ENCODE peak calls at places on chromosome 9, in four cellular contexts. T is transverse colon, P is Peyer's patch, M is uterus. F is an unnamed sample.

GRCh38 chr9:120412425-120412951 is 167.5 kb downstream of the CDK5RAP2 start:
- DNase-seq in P (no peak), T (no peak), M (no peak), F (no peak)

GRCh38 chr9:132782106-132782505 is 96.0 kb downstream of the AK8 start:
- DNase-seq in P (no peak), M (no peak), T (no peak), F (no peak)

GRCh38 chr9:72909428-72909827 is 43.4 kb downstream of the ALDH1A1 start:
- DNase-seq in M (no peak), P (no peak), T (no peak), F (no peak)

GRCh38 chr9:95102001-95102433 is 215.5 kb downstream of the FANCC start:
- DNase-seq in P (no peak), T (no peak), M (no peak), F (peak; percentile 62)

GRCh38 chr9:99385814-99386279 is 163.8 kb downstream of the SEC61B start:
- DNase-seq in M (no peak), T (no peak), P (no peak), F (no peak)

GRCh38 chr9:116550728-116551436 is 136.2 kb upstream of the TRIM32 start:
- DNase-seq in T (no peak), P (no peak), M (peak; percentile 62), F (no peak)

GRCh38 chr9:134551657-134552348 is 89.8 kb upstream of the COL5A1 start:
- DNase-seq in M (no peak), P (no peak), T (no peak), F (no peak)

GRCh38 chr9:101951598-101951997 is 213.2 kb upstream of the GRIN3A start:
- DNase-seq in P (no peak), M (no peak), T (no peak), F (no peak)

GRCh38 chr9:92506184-92506857 is 24.0 kb upstream of the ASPN start:
- DNase-seq in P (no peak), T (no peak), M (peak; percentile 56), F (no peak)

GRCh38 chr9:89154651-89155336 is 23.8 kb downstream of the SHC3 start:
- DNase-seq in M (no peak), T (no peak), P (no peak), F (no peak)

GRCh38 chr9:6765396-6765795 is 7.6 kb downstream of the KDM4C start:
- DNase-seq in M (no peak), P (no peak), T (no peak), F (no peak)

GRCh38 chr9:136667940-136668760 is 5.4 kb downstream of the EGFL7 start:
- DNase-seq in M (no peak), T (no peak), P (no peak), F (no peak)

GRCh38 chr9:136703231-136703870 is 9.0 kb upstream of the DIPK1B start:
- DNase-seq in P (peak; percentile 54), T (no peak), M (no peak), F (no peak)

GRCh38 chr9:133386338-133386737 is 10.2 kb downstream of the STKLD1 start:
- DNase-seq in P (no peak), M (no peak), T (no peak), F (no peak)

GRCh38 chr9:105332471-105332870 is 88.0 kb downstream of the SLC44A1 start:
- DNase-seq in T (no peak), P (no peak), M (no peak), F (no peak)

DNA sequence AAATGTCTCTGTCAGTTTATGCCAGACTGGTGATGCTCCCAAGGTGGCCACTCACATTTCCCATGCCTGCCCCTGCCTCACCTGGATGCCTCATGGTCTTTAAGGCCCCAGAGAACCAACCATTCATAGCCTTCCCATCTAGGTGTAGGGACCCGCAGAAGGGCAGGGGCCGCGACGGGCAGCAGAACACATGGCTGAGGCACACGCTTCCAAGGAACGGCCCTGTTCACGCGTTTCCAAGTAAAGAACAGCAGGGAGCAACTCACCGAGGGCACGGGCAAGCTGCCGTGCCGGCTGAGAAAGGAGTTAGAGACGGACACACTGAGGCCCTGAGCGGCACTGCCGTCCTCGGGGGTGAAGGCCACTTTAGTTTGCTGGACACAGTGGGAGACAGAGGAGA is 73.5 kb downstream of the PRRT1B start:
- DNase-seq in M (no peak), P (no peak), T (no peak), F (no peak)
- TF ChIP-seq POLR2A in M (no peak), P (no peak), T (no peak), F (no peak)

DNA sequence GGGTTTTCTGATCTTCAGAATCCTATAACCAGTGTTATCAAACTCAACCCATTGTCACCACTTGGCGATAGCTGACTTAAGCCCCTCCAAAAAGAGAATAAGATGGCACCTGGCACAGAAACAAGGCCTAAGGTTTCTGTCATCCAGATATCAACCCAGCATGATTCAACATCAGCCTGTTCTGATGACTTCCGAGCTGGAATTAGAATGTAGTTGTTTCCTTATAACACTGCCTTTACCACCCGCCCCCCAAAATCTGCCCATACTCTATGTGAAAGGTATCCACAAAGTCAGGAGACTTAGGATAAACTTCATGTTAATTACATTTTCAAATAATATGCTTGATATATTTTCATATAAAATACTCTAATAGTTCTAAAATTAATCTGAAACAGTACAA is 5.2 kb downstream of the KLF9 start:
- DNase-seq in M (no peak), P (no peak), T (no peak), F (no peak)
- H3K4me3 ChIP-seq in M (peak overlapping the region; percentile 72), P (no peak overlapping the region), T (no peak overlapping the region), F (no peak overlapping the region)

DNA sequence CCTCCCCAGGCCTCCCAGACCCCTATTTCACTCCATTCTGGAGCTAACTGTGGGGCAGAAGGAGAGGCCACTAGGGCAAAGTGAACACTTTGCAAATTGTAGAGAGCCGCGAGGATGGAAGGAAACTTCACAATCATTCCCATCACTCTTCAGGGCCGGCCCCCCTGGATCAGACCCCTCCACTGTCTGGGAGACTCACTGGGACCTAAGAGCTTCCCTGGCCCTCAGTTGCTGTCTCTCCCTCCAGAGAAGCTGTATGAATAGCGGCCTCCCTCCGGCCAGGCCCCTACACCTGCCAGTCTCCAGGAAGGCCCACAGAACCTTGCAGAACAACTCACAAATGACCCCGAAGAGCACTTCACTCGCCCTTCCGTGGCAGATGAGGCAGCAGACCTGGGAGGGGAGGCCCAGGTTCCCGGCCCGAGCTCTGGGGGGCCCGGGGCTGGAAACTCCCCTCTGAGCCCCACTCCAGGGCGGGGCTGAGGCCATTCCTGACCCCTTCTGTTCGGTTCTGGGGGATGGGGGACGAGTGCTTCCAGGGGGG is 141.9 kb upstream of the IER5L start:
- DNase-seq in M (peak; percentile 37), P (no peak), T (no peak), F (peak; percentile 84)
- TF ChIP-seq POLR2A in M (no peak), P (no peak), T (no peak), F (no peak)

GRCh38 chr9:122204491-122204890 is 24.3 kb downstream of the LHX6 start:
- DNase-seq in T (no peak), P (no peak), M (no peak), F (no peak)
- H3K4me3 ChIP-seq in T (no peak overlapping the region), P (no peak overlapping the region), M (no peak overlapping the region), F (no peak overlapping the region)

GRCh38 chr9:114357911-114358328 is 28.3 kb downstream of the ORM2 start:
- DNase-seq in M (no peak), T (no peak), P (no peak), F (no peak)
- TF ChIP-seq POLR2A in M (no peak), T (no peak), P (no peak), F (no peak)

GRCh38 chr9:82091100-82091499 is 102.5 kb downstream of the SPATA31D1 start:
- DNase-seq in P (no peak), M (no peak), T (no peak), F (no peak)
- H3K4me3 ChIP-seq in P (no peak overlapping the region), M (no peak overlapping the region), T (no peak overlapping the region), F (no peak overlapping the region)

DNA sequence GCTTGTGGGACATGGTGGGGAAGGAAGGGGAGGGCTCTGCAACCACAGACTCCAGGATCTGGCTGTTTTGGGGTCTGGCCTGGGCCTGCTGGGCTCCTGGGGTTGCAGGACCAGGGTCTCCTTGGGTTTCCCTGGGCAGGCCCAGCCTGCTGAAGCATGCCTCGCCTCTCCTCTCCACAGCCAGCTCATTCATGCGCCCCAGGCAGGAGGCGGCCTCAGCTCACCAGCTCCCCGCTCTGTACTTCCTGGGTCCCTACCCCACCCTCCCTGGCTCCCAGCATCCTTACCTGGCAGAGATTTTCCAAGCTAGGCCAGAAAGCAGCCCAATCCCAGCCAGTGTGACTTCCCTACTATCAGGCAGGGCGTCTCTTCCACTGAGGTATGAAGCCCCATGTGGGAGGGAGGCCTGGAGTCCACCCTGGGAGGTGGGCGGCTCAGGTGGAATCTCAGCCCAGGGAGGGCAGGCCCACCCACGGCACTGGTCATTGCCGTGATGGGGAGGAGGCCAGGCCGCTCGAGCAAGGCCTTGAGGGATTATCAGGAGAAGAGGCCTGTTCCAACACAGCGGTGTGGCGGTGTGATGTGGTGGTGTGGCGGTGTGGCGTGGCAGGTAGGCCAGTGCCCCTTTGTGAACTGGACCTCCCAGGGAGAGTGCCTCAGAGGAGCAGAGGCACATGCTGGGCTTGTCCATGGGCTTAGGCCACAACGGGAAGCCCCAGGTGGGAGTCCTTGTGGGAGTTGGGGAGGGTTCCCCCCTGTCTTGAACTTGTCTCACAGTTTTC is 103.4 kb downstream of the DAB2IP start:
- DNase-seq in P (no peak), T (no peak), M (no peak), F (no peak)
- TF ChIP-seq POLR2A in P (no peak), T (no peak), M (no peak), F (no peak)

DNA sequence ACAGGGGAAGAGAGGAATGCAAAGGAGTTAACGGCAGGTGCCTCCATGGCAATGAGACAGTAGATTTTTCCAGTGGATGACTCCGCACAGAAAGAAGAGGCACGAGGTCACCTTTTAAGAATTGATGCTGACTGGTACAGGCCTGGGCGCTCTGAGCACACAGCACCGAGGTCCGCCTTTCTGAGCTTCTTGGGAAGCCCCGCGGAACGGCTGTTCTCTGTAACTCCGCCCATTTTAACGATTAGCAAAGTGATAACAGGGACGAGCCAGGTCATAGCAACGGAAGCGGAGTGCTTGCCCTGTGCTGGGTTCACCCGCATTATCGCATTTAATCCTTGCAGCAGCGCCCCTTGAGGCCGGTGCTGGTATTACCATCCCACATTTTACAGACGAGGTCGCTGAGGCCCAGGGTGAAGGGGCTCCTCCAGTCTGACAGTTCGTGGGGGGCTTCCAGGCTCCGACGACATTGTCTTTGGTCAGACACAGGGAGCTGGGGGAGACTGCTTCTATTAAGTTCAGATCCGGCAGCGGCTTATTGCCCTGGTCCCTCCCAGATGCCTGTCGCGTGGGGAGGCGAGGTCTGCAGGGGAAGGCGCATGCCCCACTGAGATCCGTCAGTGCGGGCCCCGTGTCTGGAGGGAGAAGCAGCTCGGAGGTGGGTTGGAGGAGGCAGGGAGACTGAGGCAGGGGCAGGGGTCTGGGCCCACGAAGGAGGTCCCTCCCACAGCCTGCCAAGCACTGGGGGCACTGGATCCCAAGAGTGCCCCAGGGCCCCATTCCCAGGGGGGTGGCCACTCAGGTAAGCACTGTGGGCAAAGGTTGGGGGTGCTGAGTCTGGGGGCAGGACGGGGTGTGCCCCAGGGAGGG is 22.3 kb upstream of the HMCN2 start:
- DNase-seq in M (peak; percentile 78), P (peak; percentile 77), T (peak; percentile 79), F (peak; percentile 97)
- H3K4me3 ChIP-seq in M (no peak overlapping the region), P (no peak overlapping the region), T (no peak overlapping the region), F (no peak overlapping the region)